ENCODE peak calls at places on chromosome 19, in eight cellular contexts. X is osteocyte; K is activated CD4-positive, alpha-beta T cell treated with anti-CD3 and anti-CD28 coated beads, Interleukin-2, amount 50 U/mL, for 48 hours; F is stimulated activated CD4-positive, alpha-beta T cell treated with anti-CD3 and anti-CD28 coated beads, Interleukin-12 subunit alpha, Interleukin-12 subunit beta, amount 100 ng/mL, for 4 hours; C is fibroblast of mammary gland; D is stimulated activated naive CD4-positive, alpha-beta T cell treated with Interleukin-2 at 50 U/mL for 16 hours; I is neuronal stem cell; G is stomach. M is an unnamed sample.

GRCh38 chr19:47351545-47351944 is 2.4 kb downstream of the DHX34 start:
- DNase-seq in X (no peak), F (no peak), K (no peak), C (peak), G (no peak), D (no peak), I (no peak), M (peak)

GRCh38 chr19:30070198-30070969 is 128.3 kb downstream of the URI1 start:
- DNase-seq in F (no peak), D (no peak), C (no peak), I (peak), X (no peak), G (peak), K (no peak), M (no peak)

GRCh38 chr19:8209965-8210659 is 942 bp downstream of the CERS4 start:
- DNase-seq in K (no peak), C (no peak), F (peak), D (no peak), G (no peak), X (no peak), I (no peak), M (no peak)

GRCh38 chr19:17128820-17129219 is 53.2 kb downstream of the MYO9B start:
- DNase-seq in X (no peak), G (no peak), K (no peak), I (no peak), D (no peak), C (no peak), F (no peak), M (no peak)

GRCh38 chr19:11261902-11262839 is at the start of gene DOCK6:
- DNase-seq in K (peak), I (peak), F (peak), X (no peak), G (peak), D (no peak), C (no peak), M (peak)

GRCh38 chr19:38360351-38360750 is 14.0 kb upstream of the PSMD8 start:
- DNase-seq in K (no peak), D (no peak), I (no peak), G (no peak), X (no peak), C (no peak), F (no peak), M (no peak)

GRCh38 chr19:55579766-55580621 is 654 bp downstream of the ZNF579 start:
- DNase-seq in F (no peak), I (no peak), C (no peak), K (peak), G (no peak), D (no peak), X (no peak), M (peak)

GRCh38 chr19:10431254-10431942 is 11.1 kb downstream of the PDE4A start:
- DNase-seq in X (no peak), F (no peak), G (peak), K (no peak), C (peak), I (no peak), D (peak), M (no peak)

GRCh38 chr19:6556480-6556879 is 25.7 kb downstream of the TNFSF9 start:
- DNase-seq in K (no peak), I (no peak), G (no peak), X (no peak), F (no peak), D (no peak), C (no peak), M (no peak)

GRCh38 chr19:17095141-17095919 is 19.8 kb downstream of the MYO9B start:
- DNase-seq in X (no peak), D (no peak), K (no peak), G (no peak), C (peak), F (no peak), I (no peak), M (no peak)

GRCh38 chr19:19642506-19643157 is 825 bp downstream of the GMIP start:
- DNase-seq in C (no peak), F (peak), I (no peak), G (no peak), D (peak), K (peak), X (no peak), M (no peak)

GRCh38 chr19:46368116-46368515 is 21.2 kb downstream of the PPP5C start:
- DNase-seq in K (no peak), X (no peak), G (no peak), F (no peak), D (no peak), I (no peak), C (no peak), M (no peak)

GRCh38 chr19:17847538-17848366 is at the start of gene JAK3:
- DNase-seq in I (peak), F (peak), C (peak), K (peak), X (no peak), D (peak), G (peak), M (no peak)

GRCh38 chr19:2306971-2307370 is 983 bp downstream of the LINGO3 start:
- DNase-seq in F (no peak), G (no peak), I (no peak), D (no peak), X (no peak), C (no peak), K (no peak), M (no peak)

GRCh38 chr19:2791876-2792275 is 6.6 kb downstream of the THOP1 start:
- DNase-seq in C (no peak), I (no peak), F (no peak), X (no peak), G (no peak), K (no peak), D (no peak), M (no peak)

GRCh38 chr19:38737921-38738731 is 6.1 kb downstream of the CAPN12 start:
- DNase-seq in C (no peak), K (no peak), D (no peak), G (no peak), X (no peak), F (no peak), I (no peak), M (no peak)

GRCh38 chr19:12779162-12779993 is 4.0 kb upstream of the HOOK2 start:
- DNase-seq in F (no peak), C (peak), D (no peak), X (peak), K (no peak), G (no peak), I (no peak), M (no peak)

GRCh38 chr19:3020321-3020960 is 8.6 kb downstream of the TLE2 start:
- DNase-seq in C (no peak), G (no peak), F (no peak), D (no peak), I (no peak), K (no peak), X (no peak), M (no peak)

GRCh38 chr19:3852614-3853254 is 16.1 kb downstream of the ZFR2 start:
- DNase-seq in X (no peak), I (no peak), D (no peak), F (peak), C (peak), G (peak), K (peak), M (no peak)

GRCh38 chr19:16420781-16421386 is 50.9 kb downstream of the EPS15L1 start:
- DNase-seq in G (no peak), X (no peak), C (no peak), I (no peak), F (no peak), K (no peak), D (no peak), M (no peak)

GRCh38 chr19:58330458-58330857 is 3.7 kb downstream of the ZSCAN22 start:
- DNase-seq in K (no peak), C (peak), G (peak), X (no peak), F (no peak), I (no peak), D (no peak), M (no peak)

GRCh38 chr19:46353730-46354528 is 7.0 kb downstream of the PPP5C start:
- DNase-seq in C (no peak), G (peak), K (no peak), X (no peak), I (no peak), F (no peak), D (no peak), M (no peak)

GRCh38 chr19:35901055-35901644 is 810 bp upstream of the NFKBID start:
- DNase-seq in F (no peak), I (no peak), K (no peak), C (peak), X (no peak), G (no peak), D (no peak), M (no peak)

GRCh38 chr19:57803594-57804325 is 11.0 kb downstream of the ZNF552 start:
- DNase-seq in I (peak), C (peak), K (no peak), D (no peak), X (no peak), G (peak), F (no peak), M (no peak)

GRCh38 chr19:54287456-54287855 is 6.5 kb upstream of the LILRB2 start:
- DNase-seq in F (no peak), I (no peak), X (no peak), C (peak), K (no peak), D (no peak), G (no peak), M (no peak)

GRCh38 chr19:1450735-1451669 is 1.1 kb downstream of the APC2 start:
- DNase-seq in D (no peak), G (no peak), C (no peak), I (no peak), K (no peak), X (no peak), F (no peak), M (no peak)

GRCh38 chr19:3249408-3249807 is 24.9 kb downstream of the CELF5 start:
- DNase-seq in C (no peak), D (no peak), I (no peak), K (peak), F (no peak), X (no peak), G (no peak), M (peak)

M was measured in NCI-H526.